ENCODE peak calls at places on chromosomes 2 and 18, in five cellular contexts. D is activated CD8-positive, alpha-beta T cell treated with anti-CD3 and anti-CD28 coated beads for 36 hours; U is RKO; O is activated T-cell treated with anti-CD3 and anti-CD28 coated beads, Interleukin-2, amount 50 U/mL, for 72 hours; W is NCI-H1092 treated with DMSO at 0.1 percent for 48 hours. I is an unnamed sample.

GRCh38 chr18:54690198-54690597 is 99.2 kb downstream of the DYNAP start:
- DNase-seq in D (no peak), U (no peak), O (no peak), W (no peak), I (no peak)

GRCh38 chr18:79400091-79400590 is 4.4 kb downstream of the NFATC1 start:
- DNase-seq in D (peak), U (no peak), O (peak), W (no peak), I (no peak)

GRCh38 chr2:216672466-216672865 is 22.9 kb downstream of the IGFBP5 start:
- DNase-seq in D (no peak), U (no peak), O (no peak), W (no peak), I (no peak)

GRCh38 chr18:4750392-4751346 is 295.6 kb upstream of the DLGAP1 start:
- DNase-seq in D (no peak), U (no peak), O (no peak), W (no peak), I (no peak)

GRCh38 chr2:161223139-161223732 is 63.0 kb downstream of the TANK start:
- DNase-seq in D (no peak), U (peak), O (no peak), W (peak), I (no peak)

GRCh38 chr2:161481619-161482018 is 65.5 kb downstream of the TBR1 start:
- DNase-seq in D (no peak), U (no peak), O (no peak), W (no peak), I (no peak)

GRCh38 chr2:100606740-100607343 is 44.0 kb downstream of the PDCL3 start:
- DNase-seq in D (peak), U (peak), O (peak), W (peak), I (no peak)

GRCh38 chr2:190649035-190649797 is at the start of gene NAB1:
- DNase-seq in D (peak), U (peak), O (peak), W (peak), I (no peak)

GRCh38 chr18:49565656-49566055 is 3.8 kb downstream of the LIPG start:
- DNase-seq in D (no peak), U (no peak), O (no peak), W (peak), I (no peak)

GRCh38 chr2:238692562-238692961 is 155.3 kb upstream of the TWIST2 start:
- DNase-seq in D (no peak), U (no peak), O (no peak), W (no peak), I (no peak)

GRCh38 chr2:105789745-105790466 is 45.2 kb downstream of the NCK2 start:
- DNase-seq in D (peak), U (peak), O (peak), W (no peak), I (peak)

GRCh38 chr18:42640160-42640559 is 475.3 kb downstream of the RIT2 start:
- DNase-seq in D (no peak), U (peak), O (no peak), W (no peak), I (no peak)

GRCh38 chr2:1049691-1050090 is 99.0 kb downstream of the SNTG2 start:
- DNase-seq in D (no peak), U (no peak), O (no peak), W (no peak), I (no peak)

GRCh38 chr18:25072205-25072604 is 279.8 kb downstream of the ZNF521 start:
- DNase-seq in D (no peak), U (no peak), O (no peak), W (no peak), I (no peak)

GRCh38 chr2:106189325-106189724 is 4.8 kb downstream of the UXS1 start:
- DNase-seq in D (no peak), U (no peak), O (no peak), W (no peak), I (no peak)

GRCh38 chr2:236512902-236513433 is 56.7 kb upstream of the ACKR3 start:
- DNase-seq in D (peak), U (peak), O (peak), W (peak), I (peak)

GRCh38 chr18:57980573-57981348 is 63.3 kb upstream of the NEDD4L start:
- DNase-seq in D (no peak), U (no peak), O (no peak), W (no peak), I (no peak)